ENCODE peak calls at places on chromosomes 11 and 22, in six cellular contexts. One of them, this sample, is unnamed.
A peak's percentile ranks its signal among the peaks of the same experiment; 100 is the strongest.

GRCh38 chr22:36143956-36144355 is 16.6 kb downstream of the APOL3 start:
- DNase-seq in tibial nerve: no peak
- DNase-seq in A549: no peak
- DNase-seq in retinal pigment epithelial cell: no peak
- DNase-seq in foreskin fibroblast: no peak
- DNase-seq in heart right ventricle: no peak
- DNase-seq in this sample: no peak

GRCh38 chr11:82980292-82980691 is 78.8 kb downstream of the DDIAS start:
- DNase-seq in tibial nerve: no peak
- DNase-seq in A549: peak; percentile 17
- DNase-seq in retinal pigment epithelial cell: peak; percentile 69
- DNase-seq in foreskin fibroblast: peak; percentile 68
- DNase-seq in heart right ventricle: no peak
- DNase-seq in this sample: no peak

GRCh38 chr22:22230438-22230837 is 14.1 kb upstream of the VPREB1 start:
- DNase-seq in tibial nerve: no peak
- DNase-seq in A549: no peak
- DNase-seq in retinal pigment epithelial cell: no peak
- DNase-seq in foreskin fibroblast: no peak
- DNase-seq in heart right ventricle: no peak
- DNase-seq in this sample: no peak

GRCh38 chr22:50729391-50730012 is 8.5 kb upstream of the ACR start:
- DNase-seq in tibial nerve: no peak
- DNase-seq in A549: no peak
- DNase-seq in retinal pigment epithelial cell: no peak
- DNase-seq in foreskin fibroblast: no peak
- DNase-seq in heart right ventricle: no peak
- DNase-seq in this sample: no peak

GRCh38 chr11:125950696-125951645 is 5.1 kb downstream of the VSIG10L2 start:
- DNase-seq in tibial nerve: no peak
- DNase-seq in A549: no peak
- DNase-seq in retinal pigment epithelial cell: no peak
- DNase-seq in foreskin fibroblast: no peak
- DNase-seq in heart right ventricle: peak; percentile 82
- DNase-seq in this sample: no peak

GRCh38 chr11:47466701-47467250 is 17.8 kb upstream of the RAPSN start:
- DNase-seq in tibial nerve: no peak
- DNase-seq in A549: no peak
- DNase-seq in retinal pigment epithelial cell: no peak
- DNase-seq in foreskin fibroblast: no peak
- DNase-seq in heart right ventricle: peak; percentile 45
- DNase-seq in this sample: no peak

GRCh38 chr11:12994476-12994875 is 14.6 kb upstream of the RASSF10 start:
- DNase-seq in tibial nerve: no peak
- DNase-seq in A549: no peak
- DNase-seq in retinal pigment epithelial cell: no peak
- DNase-seq in foreskin fibroblast: no peak
- DNase-seq in heart right ventricle: no peak
- DNase-seq in this sample: no peak

GRCh38 chr11:95445746-95446333 is 214.8 kb upstream of the SESN3 start:
- DNase-seq in tibial nerve: no peak
- DNase-seq in A549: no peak
- DNase-seq in retinal pigment epithelial cell: no peak
- DNase-seq in foreskin fibroblast: no peak
- DNase-seq in heart right ventricle: no peak
- DNase-seq in this sample: no peak

GRCh38 chr22:21807545-21807944 is 59.9 kb downstream of the MAPK1 start:
- DNase-seq in tibial nerve: no peak
- DNase-seq in A549: no peak
- DNase-seq in retinal pigment epithelial cell: no peak
- DNase-seq in foreskin fibroblast: no peak
- DNase-seq in heart right ventricle: no peak
- DNase-seq in this sample: no peak

GRCh38 chr22:24494182-24494534 is 974 bp upstream of the UPB1 start:
- DNase-seq in tibial nerve: no peak
- DNase-seq in A549: no peak
- DNase-seq in retinal pigment epithelial cell: no peak
- DNase-seq in foreskin fibroblast: no peak
- DNase-seq in heart right ventricle: no peak
- DNase-seq in this sample: no peak

GRCh38 chr11:111308140-111308539 is 9.8 kb downstream of the POU2AF3 start:
- DNase-seq in tibial nerve: no peak
- DNase-seq in A549: peak; percentile 20
- DNase-seq in retinal pigment epithelial cell: no peak
- DNase-seq in foreskin fibroblast: no peak
- DNase-seq in heart right ventricle: no peak
- DNase-seq in this sample: no peak

GRCh38 chr11:102252339-102252891 is 64.9 kb upstream of the BIRC3 start:
- DNase-seq in tibial nerve: no peak
- DNase-seq in A549: no peak
- DNase-seq in retinal pigment epithelial cell: no peak
- DNase-seq in foreskin fibroblast: peak; percentile 58
- DNase-seq in heart right ventricle: no peak
- DNase-seq in this sample: no peak

GRCh38 chr11:10492084-10492483 is 37.0 kb downstream of the AMPD3 start:
- DNase-seq in tibial nerve: no peak
- DNase-seq in A549: no peak
- DNase-seq in retinal pigment epithelial cell: no peak
- DNase-seq in foreskin fibroblast: no peak
- DNase-seq in heart right ventricle: no peak
- DNase-seq in this sample: peak; percentile 13

GRCh38 chr11:3056296-3057068 is 741 bp downstream of the CARS1 start:
- DNase-seq in tibial nerve: no peak
- DNase-seq in A549: no peak
- DNase-seq in retinal pigment epithelial cell: no peak
- DNase-seq in foreskin fibroblast: no peak
- DNase-seq in heart right ventricle: no peak
- DNase-seq in this sample: no peak

GRCh38 chr11:12433571-12434061 is 56.2 kb downstream of the PARVA start:
- DNase-seq in tibial nerve: no peak
- DNase-seq in A549: no peak
- DNase-seq in retinal pigment epithelial cell: no peak
- DNase-seq in foreskin fibroblast: peak; percentile 82
- DNase-seq in heart right ventricle: no peak
- DNase-seq in this sample: no peak

GRCh38 chr11:35619754-35620640 is 1.7 kb downstream of the FJX1 start:
- DNase-seq in tibial nerve: no peak
- DNase-seq in A549: peak; percentile 42
- DNase-seq in retinal pigment epithelial cell: no peak
- DNase-seq in foreskin fibroblast: peak; percentile 21
- DNase-seq in heart right ventricle: peak; percentile 34
- DNase-seq in this sample: no peak

GRCh38 chr11:122197055-122197987 is 81.3 kb upstream of the BLID start:
- DNase-seq in tibial nerve: no peak
- DNase-seq in A549: peak; percentile 87
- DNase-seq in retinal pigment epithelial cell: peak; percentile 93
- DNase-seq in foreskin fibroblast: peak; percentile 99
- DNase-seq in heart right ventricle: peak; percentile 20
- DNase-seq in this sample: no peak

GRCh38 chr22:50047346-50047745 is 10.8 kb downstream of the TTLL8 start:
- DNase-seq in tibial nerve: no peak
- DNase-seq in A549: no peak
- DNase-seq in retinal pigment epithelial cell: no peak
- DNase-seq in foreskin fibroblast: no peak
- DNase-seq in heart right ventricle: no peak
- DNase-seq in this sample: no peak

GRCh38 chr11:12765428-12765827 is 91.2 kb downstream of the TEAD1 start:
- DNase-seq in tibial nerve: no peak
- DNase-seq in A549: no peak
- DNase-seq in retinal pigment epithelial cell: no peak
- DNase-seq in foreskin fibroblast: peak; percentile 22
- DNase-seq in heart right ventricle: peak; percentile 37
- DNase-seq in this sample: no peak

GRCh38 chr22:28822930-28823481 is 22.6 kb upstream of the XBP1 start:
- DNase-seq in tibial nerve: no peak
- DNase-seq in A549: no peak
- DNase-seq in retinal pigment epithelial cell: no peak
- DNase-seq in foreskin fibroblast: no peak
- DNase-seq in heart right ventricle: no peak
- DNase-seq in this sample: no peak

GRCh38 chr11:35617687-35618496 is at the start of gene FJX1:
- DNase-seq in tibial nerve: peak; percentile 32
- DNase-seq in A549: peak; percentile 81
- DNase-seq in retinal pigment epithelial cell: peak; percentile 62
- DNase-seq in foreskin fibroblast: peak; percentile 92
- DNase-seq in heart right ventricle: peak; percentile 57
- DNase-seq in this sample: peak; percentile 44

GRCh38 chr11:94477644-94478043 is 16.0 kb downstream of the MRE11 start:
- DNase-seq in tibial nerve: no peak
- DNase-seq in A549: no peak
- DNase-seq in retinal pigment epithelial cell: no peak
- DNase-seq in foreskin fibroblast: no peak
- DNase-seq in heart right ventricle: no peak
- DNase-seq in this sample: no peak

DNA sequence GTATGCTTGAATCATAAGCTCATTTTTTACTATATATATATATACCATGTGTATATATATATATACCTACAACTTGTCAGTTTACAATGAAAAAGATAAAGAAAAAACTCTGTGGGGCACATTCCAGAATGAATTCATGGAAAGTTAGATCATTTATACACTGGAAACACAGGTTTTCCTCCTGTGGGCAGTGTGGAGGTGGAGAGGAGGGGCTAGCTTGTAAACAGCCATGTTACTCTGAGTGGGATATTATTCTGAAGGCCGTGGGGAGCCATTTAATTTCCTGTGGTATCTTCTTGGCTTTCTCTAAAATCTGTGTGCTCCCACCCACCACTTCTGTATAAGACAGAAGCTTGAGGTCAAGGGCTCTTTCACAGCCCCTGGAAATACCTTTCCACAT is 273.4 kb upstream of the MTNR1B start:
- DNase-seq in tibial nerve: no peak
- DNase-seq in A549: no peak
- DNase-seq in retinal pigment epithelial cell: no peak
- DNase-seq in foreskin fibroblast: no peak
- DNase-seq in heart right ventricle: no peak
- DNase-seq in this sample: no peak
- TF ChIP-seq CTCF in tibial nerve: no peak
- TF ChIP-seq CTCF in A549: no peak
- TF ChIP-seq CTCF in retinal pigment epithelial cell: no peak
- TF ChIP-seq CTCF in foreskin fibroblast: no peak
- TF ChIP-seq CTCF in heart right ventricle: no peak
- TF ChIP-seq CTCF in this sample: no peak

GRCh38 chr11:764322-765024 is 12.8 kb downstream of the GATD1 start:
- DNase-seq in tibial nerve: no peak
- DNase-seq in A549: no peak
- DNase-seq in retinal pigment epithelial cell: no peak
- DNase-seq in foreskin fibroblast: no peak
- DNase-seq in heart right ventricle: no peak
- DNase-seq in this sample: no peak

GRCh38 chr11:763549-764321 is 13.6 kb downstream of the GATD1 start:
- DNase-seq in tibial nerve: no peak
- DNase-seq in A549: no peak
- DNase-seq in retinal pigment epithelial cell: no peak
- DNase-seq in foreskin fibroblast: no peak
- DNase-seq in heart right ventricle: no peak
- DNase-seq in this sample: no peak

GRCh38 chr11:763073-763463 is 14.2 kb downstream of the GATD1 start:
- DNase-seq in tibial nerve: no peak
- DNase-seq in A549: no peak
- DNase-seq in retinal pigment epithelial cell: no peak
- DNase-seq in foreskin fibroblast: no peak
- DNase-seq in heart right ventricle: no peak
- DNase-seq in this sample: no peak

GRCh38 chr11:761526-762108 is 14.4 kb downstream of the TALDO1 start:
- DNase-seq in tibial nerve: no peak
- DNase-seq in A549: no peak
- DNase-seq in retinal pigment epithelial cell: no peak
- DNase-seq in foreskin fibroblast: no peak
- DNase-seq in heart right ventricle: no peak
- DNase-seq in this sample: no peak

DNA sequence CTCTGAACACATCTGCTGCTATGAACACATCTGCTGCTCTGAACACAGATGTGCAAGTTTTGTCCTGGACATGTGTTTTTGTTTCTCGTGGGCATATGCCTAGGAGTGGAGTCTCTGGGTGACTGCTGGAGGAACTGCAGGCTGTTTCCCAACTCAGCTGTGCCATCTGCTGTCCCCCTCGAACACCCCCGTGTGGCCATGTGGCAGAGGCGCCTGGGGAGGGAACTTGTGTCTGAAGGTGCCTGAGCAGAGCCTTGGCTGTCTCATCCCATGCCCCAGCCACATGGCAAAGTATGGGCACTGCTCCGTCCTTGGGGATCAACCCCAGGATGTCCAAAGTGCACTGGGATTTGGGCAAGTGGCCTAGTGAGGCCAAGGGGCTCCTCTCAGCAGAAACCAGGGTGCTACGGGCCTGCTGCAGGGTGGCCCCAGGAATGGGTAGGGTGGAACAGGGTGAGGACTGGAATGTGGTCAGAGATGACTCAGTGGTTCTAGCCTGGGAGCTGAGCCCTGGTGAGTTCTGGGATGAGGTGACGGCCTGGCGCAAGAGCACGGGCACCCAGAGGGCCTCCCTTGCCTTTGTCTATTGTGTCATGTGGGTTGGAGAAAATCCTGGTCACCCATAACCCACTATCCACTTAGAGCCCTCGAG is 14.7 kb downstream of the GATD1 start:
- DNase-seq in tibial nerve: no peak
- DNase-seq in A549: peak; percentile 83
- DNase-seq in retinal pigment epithelial cell: no peak
- DNase-seq in foreskin fibroblast: peak; percentile 88
- DNase-seq in heart right ventricle: no peak
- DNase-seq in this sample: no peak
- TF ChIP-seq CTCF in tibial nerve: no peak
- TF ChIP-seq CTCF in A549: peak; percentile 24
- TF ChIP-seq CTCF in retinal pigment epithelial cell: peak; percentile 30
- TF ChIP-seq CTCF in foreskin fibroblast: peak; percentile 24
- TF ChIP-seq CTCF in heart right ventricle: no peak
- TF ChIP-seq CTCF in this sample: peak; percentile 38

GRCh38 chr11:92391866-92392265 is 167.2 kb downstream of the FAT3 start:
- DNase-seq in tibial nerve: no peak
- DNase-seq in A549: no peak
- DNase-seq in retinal pigment epithelial cell: no peak
- DNase-seq in foreskin fibroblast: no peak
- DNase-seq in heart right ventricle: no peak
- DNase-seq in this sample: no peak

GRCh38 chr11:92387882-92388281 is 163.3 kb downstream of the FAT3 start:
- DNase-seq in tibial nerve: no peak
- DNase-seq in A549: no peak
- DNase-seq in retinal pigment epithelial cell: no peak
- DNase-seq in foreskin fibroblast: no peak
- DNase-seq in heart right ventricle: no peak
- DNase-seq in this sample: no peak

GRCh38 chr11:92390783-92391182 is 166.2 kb downstream of the FAT3 start:
- DNase-seq in tibial nerve: no peak
- DNase-seq in A549: no peak
- DNase-seq in retinal pigment epithelial cell: no peak
- DNase-seq in foreskin fibroblast: no peak
- DNase-seq in heart right ventricle: no peak
- DNase-seq in this sample: no peak

GRCh38 chr11:92386577-92386976 is 162.0 kb downstream of the FAT3 start:
- DNase-seq in tibial nerve: no peak
- DNase-seq in A549: no peak
- DNase-seq in retinal pigment epithelial cell: no peak
- DNase-seq in foreskin fibroblast: no peak
- DNase-seq in heart right ventricle: no peak
- DNase-seq in this sample: no peak

GRCh38 chr11:92388380-92388779 is 163.8 kb downstream of the FAT3 start:
- DNase-seq in tibial nerve: no peak
- DNase-seq in A549: peak; percentile 5
- DNase-seq in retinal pigment epithelial cell: no peak
- DNase-seq in foreskin fibroblast: no peak
- DNase-seq in heart right ventricle: no peak
- DNase-seq in this sample: no peak
- TF ChIP-seq CTCF in tibial nerve: no peak
- TF ChIP-seq CTCF in A549: no peak
- TF ChIP-seq CTCF in retinal pigment epithelial cell: peak; percentile 42
- TF ChIP-seq CTCF in foreskin fibroblast: no peak
- TF ChIP-seq CTCF in heart right ventricle: no peak
- TF ChIP-seq CTCF in this sample: no peak

GRCh38 chr11:80320765-80321164 is 879.9 kb upstream of the TENM4 start:
- DNase-seq in tibial nerve: no peak
- DNase-seq in A549: no peak
- DNase-seq in retinal pigment epithelial cell: no peak
- DNase-seq in foreskin fibroblast: no peak
- DNase-seq in heart right ventricle: no peak
- DNase-seq in this sample: no peak
- TF ChIP-seq CTCF in tibial nerve: no peak
- TF ChIP-seq CTCF in A549: no peak
- TF ChIP-seq CTCF in retinal pigment epithelial cell: peak; percentile 22
- TF ChIP-seq CTCF in foreskin fibroblast: no peak
- TF ChIP-seq CTCF in heart right ventricle: no peak
- TF ChIP-seq CTCF in this sample: peak; percentile 5